ENCODE peak calls at places on chromosome 13, in ten cellular contexts. G is KBM-7; B is omental fat pad; R is HTR-8/SVneo; M is CD8-positive, alpha-beta T cell; C is EL; Y is NCI-H1930; T is mesenteric fat pad; I is SK-N-SH; Q is AG09309. L is an unnamed sample.
A peak's percentile ranks its signal among the peaks of the same experiment; 100 is the strongest.

GRCh38 chr13:106630162-106630561 is 62.2 kb upstream of the ARGLU1 start:
- DNase-seq in G (no peak), B (no peak), R (no peak), M (no peak), C (no peak), Y (no peak), T (no peak), I (no peak), Q (no peak), L (no peak)

GRCh38 chr13:41428155-41428554 is 29.2 kb upstream of the RGCC start:
- DNase-seq in G (no peak), B (no peak), R (peak; percentile 2), M (peak; percentile 69), C (no peak), Y (no peak), T (no peak), I (peak; percentile 65), Q (no peak), L (no peak)

GRCh38 chr13:98022210-98022609 is 68.7 kb downstream of the IPO5 start:
- DNase-seq in G (no peak), B (no peak), R (no peak), M (no peak), C (peak; percentile 86), Y (no peak), T (no peak), I (no peak), Q (peak; percentile 51), L (no peak)

GRCh38 chr13:70703755-70704154 is 595.5 kb upstream of the KLHL1 start:
- DNase-seq in G (no peak), B (no peak), R (no peak), M (no peak), C (no peak), Y (no peak), T (no peak), I (no peak), Q (no peak), L (no peak)

GRCh38 chr13:60562081-60562764 is 165.2 kb downstream of the TDRD3 start:
- DNase-seq in G (no peak), B (no peak), R (no peak), M (no peak), C (peak; percentile 21), Y (no peak), T (no peak), I (no peak), Q (no peak), L (no peak)

GRCh38 chr13:40031031-40031430 is 375.6 kb downstream of the COG6 start:
- DNase-seq in G (no peak), B (no peak), R (peak; percentile 44), M (no peak), C (peak; percentile 80), Y (no peak), T (no peak), I (no peak), Q (peak; percentile 62), L (no peak)

GRCh38 chr13:40193290-40194203 is 472.9 kb downstream of the FOXO1 start:
- DNase-seq in G (no peak), B (no peak), R (no peak), M (no peak), C (peak; percentile 18), Y (no peak), T (no peak), I (no peak), Q (no peak), L (no peak)

GRCh38 chr13:99671746-99672145 is 170.5 kb downstream of the TM9SF2 start:
- DNase-seq in G (no peak), B (no peak), R (no peak), M (no peak), C (no peak), Y (no peak), T (no peak), I (no peak), Q (no peak), L (no peak)

GRCh38 chr13:98775844-98776598 is 23.5 kb upstream of the SLC15A1 start:
- DNase-seq in G (no peak), B (no peak), R (peak; percentile 70), M (no peak), C (peak; percentile 91), Y (no peak), T (peak; percentile 88), I (no peak), Q (no peak), L (no peak)

GRCh38 chr13:109707044-109707794 is 79.2 kb downstream of the IRS2 start:
- DNase-seq in G (no peak), B (no peak), R (no peak), M (no peak), C (no peak), Y (peak; percentile 88), T (no peak), I (no peak), Q (no peak), L (no peak)

GRCh38 chr13:73521291-73521626 is 462.5 kb downstream of the KLF5 start:
- DNase-seq in G (no peak), B (no peak), R (no peak), M (no peak), C (peak; percentile 4), Y (no peak), T (no peak), I (no peak), Q (no peak), L (no peak)

GRCh38 chr13:66341978-66342377 is 888.2 kb downstream of the PCDH9 start:
- DNase-seq in G (no peak), B (no peak), R (no peak), M (no peak), C (no peak), Y (no peak), T (no peak), I (no peak), Q (no peak), L (no peak)

GRCh38 chr13:64538711-64539110 is 2691.4 kb downstream of the PCDH9 start:
- DNase-seq in G (no peak), B (no peak), R (no peak), M (no peak), C (peak; percentile 6), Y (no peak), T (no peak), I (no peak), Q (no peak), L (no peak)

GRCh38 chr13:40452741-40453665 is 213.4 kb downstream of the FOXO1 start:
- DNase-seq in G (no peak), B (no peak), R (no peak), M (no peak), C (peak; percentile 40), Y (no peak), T (no peak), I (no peak), Q (no peak), L (no peak)

GRCh38 chr13:41837668-41838067 is 123.2 kb downstream of the VWA8 start:
- DNase-seq in G (peak; percentile 53), B (no peak), R (no peak), M (no peak), C (no peak), Y (no peak), T (no peak), I (no peak), Q (no peak), L (no peak)

GRCh38 chr13:97878421-97879375 is 74.8 kb upstream of the IPO5 start:
- DNase-seq in G (no peak), B (no peak), R (no peak), M (no peak), C (no peak), Y (no peak), T (no peak), I (no peak), Q (no peak), L (no peak)

GRCh38 chr13:112905990-112906641 is 62.9 kb upstream of the MCF2L start:
- DNase-seq in G (no peak), B (peak; percentile 9), R (no peak), M (no peak), C (no peak), Y (no peak), T (no peak), I (no peak), Q (no peak), L (no peak)

GRCh38 chr13:24737042-24737441 is 26.9 kb upstream of the RNF17 start:
- DNase-seq in G (no peak), B (no peak), R (no peak), M (no peak), C (no peak), Y (no peak), T (peak; percentile 26), I (no peak), Q (no peak), L (no peak)

GRCh38 chr13:50424993-50425392 is 409.7 kb downstream of the KCNRG start:
- DNase-seq in G (no peak), B (no peak), R (no peak), M (no peak), C (no peak), Y (no peak), T (no peak), I (no peak), Q (no peak), L (no peak)

GRCh38 chr13:110511509-110512181 is 49.9 kb downstream of the RAB20 start:
- DNase-seq in G (no peak), B (no peak), R (no peak), M (no peak), C (no peak), Y (no peak), T (no peak), I (no peak), Q (no peak), L (no peak)

GRCh38 chr13:37751025-37751424 is 118.5 kb downstream of the TRPC4 start:
- DNase-seq in G (no peak), B (no peak), R (no peak), M (no peak), C (no peak), Y (no peak), T (no peak), I (no peak), Q (no peak), L (no peak)

GRCh38 chr13:28820099-28821051 is at the start of gene MTUS2:
- DNase-seq in G (peak; percentile 18), B (no peak), R (no peak), M (no peak), C (no peak), Y (no peak), T (no peak), I (no peak), Q (no peak), L (no peak)

GRCh38 chr13:38954844-38955243 is 35.8 kb downstream of the STOML3 start:
- DNase-seq in G (no peak), B (no peak), R (no peak), M (no peak), C (no peak), Y (no peak), T (no peak), I (no peak), Q (no peak), L (no peak)